ENCODE peak calls at places on chromosomes 5 and 9, in seven cellular contexts. N is NCI-H1105; V is GM03348; A is activated CD4-positive, alpha-beta T cell treated with anti-CD3 and anti-CD28 coated beads, Interleukin-2, amount 10 ng/mL, durations not matched to agents 7 days and 5 days; K is stimulated activated CD4-positive, alpha-beta T cell treated with anti-CD3 and anti-CD28 coated beads, Interleukin-2, amount 100 ng/mL, for 48 hours; D is Kasumi-1; L is nephron progenitor cell. I is an unnamed sample.

GRCh38 chr9:135330685-135331590 is 148.6 kb upstream of the PPP1R26 start:
- DNase-seq in N (no peak), V (no peak), A (no peak), K (no peak), D (no peak), L (no peak), I (no peak)

GRCh38 chr5:53166101-53166500 is 56.5 kb upstream of the MOCS2 start:
- DNase-seq in N (no peak), V (no peak), A (no peak), K (no peak), D (no peak), L (no peak), I (peak)

GRCh38 chr5:169027456-169028118 is 273.4 kb downstream of the SLIT3 start:
- DNase-seq in N (no peak), V (no peak), A (no peak), K (no peak), D (no peak), L (no peak), I (no peak)

GRCh38 chr5:150412319-150413175 is at the start of gene CD74:
- DNase-seq in N (no peak), V (peak), A (peak), K (peak), D (peak), L (peak), I (peak)

GRCh38 chr9:90916147-90916734 is 114.6 kb downstream of the SYK start:
- DNase-seq in N (no peak), V (no peak), A (no peak), K (no peak), D (no peak), L (no peak), I (peak)

GRCh38 chr5:173668245-173668800 is 51.9 kb upstream of the BOD1 start:
- DNase-seq in N (no peak), V (no peak), A (no peak), K (no peak), D (no peak), L (no peak), I (no peak)

GRCh38 chr5:97478513-97478912 is 295.5 kb upstream of the RIOK2 start:
- DNase-seq in N (no peak), V (no peak), A (no peak), K (no peak), D (no peak), L (no peak), I (no peak)

GRCh38 chr5:138661991-138662434 is 86.8 kb upstream of the HSPA9 start:
- DNase-seq in N (no peak), V (no peak), A (no peak), K (no peak), D (no peak), L (no peak), I (no peak)

GRCh38 chr9:98374385-98375051 is 119.1 kb upstream of the TBC1D2 start:
- DNase-seq in N (no peak), V (peak), A (no peak), K (no peak), D (no peak), L (no peak), I (peak)

GRCh38 chr5:156824800-156825199 is 25.3 kb upstream of the PPP1R2B start:
- DNase-seq in N (peak), V (peak), A (no peak), K (no peak), D (no peak), L (no peak), I (no peak)

GRCh38 chr5:11110128-11110527 is 349.1 kb upstream of the DAP start:
- DNase-seq in N (no peak), V (no peak), A (no peak), K (no peak), D (no peak), L (no peak), I (no peak)

GRCh38 chr9:97570899-97571298 is 62.3 kb downstream of the TSTD2 start:
- DNase-seq in N (no peak), V (no peak), A (no peak), K (no peak), D (no peak), L (no peak), I (no peak)

GRCh38 chr9:79984429-79985067 is 412.8 kb downstream of the TLE4 start:
- DNase-seq in N (peak), V (no peak), A (no peak), K (no peak), D (no peak), L (no peak), I (no peak)

GRCh38 chr5:93622240-93622885 is 39.3 kb downstream of the NR2F1 start:
- DNase-seq in N (peak), V (no peak), A (peak), K (no peak), D (no peak), L (no peak), I (peak)

GRCh38 chr9:109256381-109256780 is 64.5 kb downstream of the EPB41L4B start:
- DNase-seq in N (no peak), V (no peak), A (no peak), K (no peak), D (no peak), L (no peak), I (peak)

GRCh38 chr5:135387629-135387960 is 11.4 kb downstream of the MACROH2A1 start:
- DNase-seq in N (no peak), V (no peak), A (no peak), K (no peak), D (no peak), L (no peak), I (no peak)

GRCh38 chr9:137448569-137448962 is 7.4 kb upstream of the ENTPD8 start:
- DNase-seq in N (no peak), V (no peak), A (no peak), K (no peak), D (no peak), L (peak), I (no peak)

GRCh38 chr5:32109236-32109635 is 64.9 kb downstream of the GOLPH3 start:
- DNase-seq in N (no peak), V (peak), A (no peak), K (no peak), D (no peak), L (no peak), I (peak)

GRCh38 chr9:31597977-31598376 is 786.5 kb upstream of the ACO1 start:
- DNase-seq in N (no peak), V (no peak), A (no peak), K (no peak), D (no peak), L (no peak), I (no peak)

GRCh38 chr5:172005708-172006377 is 595 bp downstream of the FBXW11 start:
- DNase-seq in N (no peak), V (peak), A (peak), K (no peak), D (peak), L (peak), I (peak)

GRCh38 chr5:161745392-161745791 is 59.9 kb downstream of the GABRA6 start:
- DNase-seq in N (no peak), V (no peak), A (no peak), K (no peak), D (no peak), L (no peak), I (no peak)

I was measured in foreskin fibroblast.